ENCODE peak calls at places on chromosome 4, in nine cellular contexts. B is heart left ventricle, H is Peyer's patch, R is sigmoid colon, S is tibial artery, Q is PC-9, L is upper lobe of right lung, N is HepG2, V is breast epithelium. O is an unnamed sample.
A peak's percentile ranks its signal among the peaks of the same experiment; 100 is the strongest.

GRCh38 chr4:70721747-70722146 is at the start of gene RUFY3:
- DNase-seq in L (no peak), B (peak; percentile 56), S (peak; percentile 73), N (no peak), H (no peak), R (peak; percentile 78), Q (no peak), V (no peak), O (no peak)

GRCh38 chr4:161101881-161102280 is 1061.9 kb downstream of the FSTL5 start:
- DNase-seq in B (no peak), R (no peak), S (no peak), L (no peak), N (no peak), V (no peak), H (no peak), Q (no peak), O (no peak)

GRCh38 chr4:54513231-54513630 is 144.5 kb upstream of the KIT start:
- DNase-seq in H (no peak), S (no peak), Q (no peak), N (no peak), L (no peak), R (no peak), B (peak; percentile 55), V (peak; percentile 20), O (no peak)

GRCh38 chr4:794911-795725 is 30.8 kb downstream of the CPLX1 start:
- DNase-seq in V (no peak), S (no peak), H (no peak), R (no peak), L (no peak), N (no peak), Q (no peak), B (no peak), O (no peak)

GRCh38 chr4:71732706-71733105 is 51.2 kb downstream of the GC start:
- DNase-seq in L (no peak), S (no peak), R (no peak), H (no peak), Q (no peak), V (no peak), B (no peak), N (peak; percentile 13), O (no peak)

GRCh38 chr4:180190382-180190781 is 2052.8 kb upstream of the TENM3 start:
- DNase-seq in L (no peak), Q (no peak), S (no peak), V (no peak), H (no peak), B (no peak), N (no peak), R (no peak), O (no peak)

GRCh38 chr4:5292091-5292490 is 240.8 kb downstream of the STK32B start:
- DNase-seq in H (no peak), V (no peak), L (no peak), B (no peak), N (no peak), R (no peak), Q (no peak), S (no peak), O (no peak)

GRCh38 chr4:161762796-161763195 is 401.0 kb downstream of the FSTL5 start:
- DNase-seq in Q (no peak), H (no peak), L (no peak), N (no peak), R (no peak), V (no peak), S (no peak), B (no peak), O (no peak)

GRCh38 chr4:114598191-114599121 is at the start of gene UGT8:
- DNase-seq in H (peak; percentile 89), S (no peak), B (no peak), V (peak; percentile 30), R (no peak), L (peak; percentile 85), Q (no peak), N (no peak), O (peak; percentile 86)

GRCh38 chr4:173273956-173274355 is 60.2 kb downstream of the HMGB2 start:
- DNase-seq in R (no peak), L (no peak), N (no peak), Q (no peak), S (no peak), V (no peak), H (no peak), B (no peak), O (no peak)

DNA sequence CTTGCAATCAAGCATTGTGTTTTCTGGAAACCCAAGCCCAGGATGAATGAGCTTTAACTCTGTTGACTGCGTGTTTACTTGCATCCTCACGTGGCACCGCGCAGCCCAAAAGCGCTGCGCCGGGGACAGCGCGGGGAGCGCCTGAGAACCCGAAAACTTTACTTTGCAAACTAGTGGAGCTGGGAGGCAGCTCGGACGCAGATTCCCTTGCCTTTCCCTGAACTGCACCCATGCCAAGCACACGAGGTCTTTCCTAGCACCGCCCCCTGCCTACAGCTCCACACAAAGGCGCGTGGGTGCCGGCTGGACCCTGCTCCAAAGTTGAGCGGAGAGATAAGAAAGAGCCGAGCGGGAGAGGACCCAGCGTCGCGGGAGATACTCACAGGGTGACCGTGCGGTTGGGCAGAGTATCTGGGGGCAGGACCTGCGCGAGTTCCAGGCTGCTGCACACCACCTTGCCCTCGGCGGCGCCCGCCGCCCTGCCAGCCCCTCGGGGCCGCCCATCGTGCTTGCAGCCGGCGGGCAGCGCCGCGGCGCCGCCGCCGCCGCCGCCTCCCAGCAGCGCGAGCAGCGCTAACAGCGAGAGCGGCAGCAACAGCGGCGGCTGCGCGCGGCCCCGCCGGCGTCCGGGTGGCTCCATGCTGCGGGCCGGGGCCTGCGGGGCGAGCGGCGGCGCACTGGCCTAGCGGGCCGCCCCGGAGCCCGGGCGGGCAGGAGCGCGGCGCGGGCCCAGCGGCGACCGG is 550 bp downstream of the ADGRA3 start:
- DNase-seq in H (no peak), Q (peak; percentile 49), L (peak; percentile 81), V (peak; percentile 35), R (peak; percentile 87), S (peak; percentile 79), N (peak; percentile 86), B (peak; percentile 75), O (peak; percentile 77)
- TF ChIP-seq CTCF in H (no peak), Q (peak; percentile 12), L (peak; percentile 5), V (no peak), R (no peak), S (no peak), N (peak; percentile 57), B (no peak), O (no peak)

GRCh38 chr4:8601086-8601485 is 8.5 kb downstream of the CPZ start:
- DNase-seq in N (no peak), B (no peak), S (no peak), L (no peak), V (no peak), H (no peak), Q (no peak), R (no peak), O (no peak)
- H3K27me3 ChIP-seq in N (peaks cover 6% of the 10 kb centered on the region), B (peaks cover 19% of the 10 kb centered on the region), S (peaks cover 18% of the 10 kb centered on the region), L (no peaks in the 10 kb centered on the region), V (no peaks in the 10 kb centered on the region), H (no peaks in the 10 kb centered on the region), Q (no peaks in the 10 kb centered on the region), R (no peaks in the 10 kb centered on the region), O (no peaks in the 10 kb centered on the region)

GRCh38 chr4:2954358-2955185 is 8.6 kb downstream of the NOP14 start:
- DNase-seq in R (no peak), N (no peak), V (no peak), S (no peak), Q (no peak), H (peak; percentile 47), B (no peak), L (no peak), O (no peak)

GRCh38 chr4:2961411-2962098 is 1.7 kb downstream of the NOP14 start:
- DNase-seq in H (no peak), N (peak; percentile 44), B (no peak), V (no peak), L (no peak), Q (no peak), R (no peak), S (no peak), O (no peak)

GRCh38 chr4:2962614-2963184 is 507 bp downstream of the NOP14 start:
- DNase-seq in V (no peak), H (no peak), N (peak; percentile 12), B (peak; percentile 53), Q (peak; percentile 44), S (no peak), R (no peak), L (no peak), O (peak; percentile 36)

GRCh38 chr4:2962099-2962455 is 1.1 kb downstream of the NOP14 start:
- DNase-seq in B (no peak), V (no peak), N (no peak), S (no peak), L (no peak), Q (no peak), H (no peak), R (no peak), O (no peak)

GRCh38 chr4:2958446-2958845 is 4.8 kb downstream of the NOP14 start:
- DNase-seq in B (no peak), V (no peak), Q (no peak), L (no peak), R (no peak), S (no peak), H (no peak), N (no peak), O (no peak)
- H3K4me3 ChIP-seq in B (no peak overlapping the region), V (no peak overlapping the region), Q (no peak overlapping the region), L (no peak overlapping the region), R (no peak overlapping the region), S (no peak overlapping the region), H (no peak overlapping the region), N (no peak overlapping the region), O (no peak overlapping the region)

GRCh38 chr4:38073596-38074234 is 113.5 kb downstream of the PTTG2 start:
- DNase-seq in B (no peak), N (no peak), L (no peak), V (no peak), R (no peak), S (no peak), Q (no peak), H (no peak), O (no peak)

GRCh38 chr4:38072578-38072977 is 112.4 kb downstream of the PTTG2 start:
- DNase-seq in V (no peak), S (no peak), N (no peak), B (no peak), Q (no peak), R (no peak), L (no peak), H (no peak), O (no peak)

GRCh38 chr4:38069271-38069760 is 109.1 kb downstream of the PTTG2 start:
- DNase-seq in Q (no peak), B (no peak), N (no peak), R (no peak), L (no peak), H (no peak), S (no peak), V (no peak), O (peak; percentile 67)

GRCh38 chr4:38075370-38076152 is 115.4 kb downstream of the PTTG2 start:
- DNase-seq in B (no peak), S (no peak), H (no peak), R (no peak), L (no peak), N (peak; percentile 89), V (no peak), Q (peak; percentile 84), O (no peak)

GRCh38 chr4:38071801-38072567 is 111.8 kb downstream of the PTTG2 start:
- DNase-seq in H (no peak), B (peak; percentile 50), S (no peak), V (no peak), L (peak; percentile 69), N (peak; percentile 91), R (no peak), Q (no peak), O (no peak)
- TF ChIP-seq CTCF in H (no peak), B (no peak), S (no peak), V (no peak), L (no peak), N (peak; percentile 70), R (no peak), Q (no peak), O (no peak)

O was measured in stomach.